ENCODE peak calls at places on chromosomes 11 and 22, in four cellular contexts. One of them, this sample, is unnamed.

GRCh38 chr22:23530106-23530505 is 50.0 kb downstream of the IGLL1 start:
- DNase-seq in K562: no peak
- DNase-seq in H1: no peak
- DNase-seq in HCT116: no peak
- DNase-seq in this sample: no peak

GRCh38 chr22:35601743-35602633 is 15.1 kb downstream of the MB start:
- DNase-seq in K562: no peak
- DNase-seq in H1: no peak
- DNase-seq in HCT116: no peak
- DNase-seq in this sample: no peak

GRCh38 chr11:47768090-47768620 is 1.0 kb upstream of the FNBP4 start:
- DNase-seq in K562: peak
- DNase-seq in H1: no peak
- DNase-seq in HCT116: no peak
- DNase-seq in this sample: no peak

GRCh38 chr11:63670738-63671321 is 346 bp downstream of the ATL3 start:
- DNase-seq in K562: no peak
- DNase-seq in H1: peak
- DNase-seq in HCT116: no peak
- DNase-seq in this sample: no peak

GRCh38 chr11:116742104-116742503 is 30.7 kb downstream of the BUD13 start:
- DNase-seq in K562: no peak
- DNase-seq in H1: no peak
- DNase-seq in HCT116: no peak
- DNase-seq in this sample: no peak

GRCh38 chr11:101508370-101508769 is 75.4 kb downstream of the TRPC6 start:
- DNase-seq in K562: no peak
- DNase-seq in H1: no peak
- DNase-seq in HCT116: no peak
- DNase-seq in this sample: no peak

GRCh38 chr11:89220684-89221339 is 43.1 kb downstream of the TYR start:
- DNase-seq in K562: no peak
- DNase-seq in H1: no peak
- DNase-seq in HCT116: no peak
- DNase-seq in this sample: no peak

GRCh38 chr11:37721485-37721884 is 1123.4 kb upstream of the RAG2 start:
- DNase-seq in K562: no peak
- DNase-seq in H1: no peak
- DNase-seq in HCT116: no peak
- DNase-seq in this sample: no peak

GRCh38 chr11:110971110-110971509 is 258.9 kb upstream of the ARHGAP20 start:
- DNase-seq in K562: no peak
- DNase-seq in H1: no peak
- DNase-seq in HCT116: no peak
- DNase-seq in this sample: no peak

GRCh38 chr11:59713745-59714144 is at the start of gene OR10V1:
- DNase-seq in K562: no peak
- DNase-seq in H1: no peak
- DNase-seq in HCT116: no peak
- DNase-seq in this sample: no peak

GRCh38 chr11:131776211-131776610 is 405.8 kb downstream of the NTM start:
- DNase-seq in K562: no peak
- DNase-seq in H1: no peak
- DNase-seq in HCT116: no peak
- DNase-seq in this sample: no peak

GRCh38 chr11:120432056-120433018 is 79.2 kb upstream of the GRIK4 start:
- DNase-seq in K562: peak
- DNase-seq in H1: no peak
- DNase-seq in HCT116: peak
- DNase-seq in this sample: peak

GRCh38 chr11:24064309-24064903 is 432.4 kb upstream of the LUZP2 start:
- DNase-seq in K562: no peak
- DNase-seq in H1: no peak
- DNase-seq in HCT116: no peak
- DNase-seq in this sample: no peak

GRCh38 chr11:122337241-122338176 is 221.5 kb upstream of the BLID start:
- DNase-seq in K562: no peak
- DNase-seq in H1: no peak
- DNase-seq in HCT116: no peak
- DNase-seq in this sample: no peak

GRCh38 chr22:36901411-36902142 is 11.9 kb upstream of the CSF2RB start:
- DNase-seq in K562: peak
- DNase-seq in H1: no peak
- DNase-seq in HCT116: no peak
- DNase-seq in this sample: peak
- H3K9ac ChIP-seq in K562: no peak
- H3K9ac ChIP-seq in H1: no peak
- H3K9ac ChIP-seq in HCT116: no peak
- H3K9ac ChIP-seq in this sample: peak

GRCh38 chr22:19759994-19760651 is 455 bp upstream of the TBX1 start:
- DNase-seq in K562: peak
- DNase-seq in H1: no peak
- DNase-seq in HCT116: no peak
- DNase-seq in this sample: no peak

GRCh38 chr22:19762315-19763140 is 1.9 kb downstream of the TBX1 start:
- DNase-seq in K562: no peak
- DNase-seq in H1: peak
- DNase-seq in HCT116: no peak
- DNase-seq in this sample: no peak

GRCh38 chr22:19761500-19762314 is 1.1 kb downstream of the TBX1 start:
- DNase-seq in K562: peak
- DNase-seq in H1: no peak
- DNase-seq in HCT116: no peak
- DNase-seq in this sample: no peak

GRCh38 chr22:19760652-19761002 is at the start of gene TBX1:
- DNase-seq in K562: no peak
- DNase-seq in H1: no peak
- DNase-seq in HCT116: no peak
- DNase-seq in this sample: no peak

GRCh38 chr22:19761022-19761499 is 483 bp downstream of the TBX1 start:
- DNase-seq in K562: no peak
- DNase-seq in H1: no peak
- DNase-seq in HCT116: no peak
- DNase-seq in this sample: no peak
- TF ChIP-seq EGR1 in K562: no peak
- TF ChIP-seq EGR1 in H1: no peak
- TF ChIP-seq EGR1 in HCT116: no peak
- TF ChIP-seq EGR1 in this sample: no peak

GRCh38 chr11:100353083-100353482 is 334.0 kb upstream of the ARHGAP42 start:
- DNase-seq in K562: no peak
- DNase-seq in H1: no peak
- DNase-seq in HCT116: no peak
- DNase-seq in this sample: no peak
- TF ChIP-seq SP1 in K562: no peak
- TF ChIP-seq SP1 in H1: no peak
- TF ChIP-seq SP1 in HCT116: no peak
- TF ChIP-seq SP1 in this sample: no peak

DNA sequence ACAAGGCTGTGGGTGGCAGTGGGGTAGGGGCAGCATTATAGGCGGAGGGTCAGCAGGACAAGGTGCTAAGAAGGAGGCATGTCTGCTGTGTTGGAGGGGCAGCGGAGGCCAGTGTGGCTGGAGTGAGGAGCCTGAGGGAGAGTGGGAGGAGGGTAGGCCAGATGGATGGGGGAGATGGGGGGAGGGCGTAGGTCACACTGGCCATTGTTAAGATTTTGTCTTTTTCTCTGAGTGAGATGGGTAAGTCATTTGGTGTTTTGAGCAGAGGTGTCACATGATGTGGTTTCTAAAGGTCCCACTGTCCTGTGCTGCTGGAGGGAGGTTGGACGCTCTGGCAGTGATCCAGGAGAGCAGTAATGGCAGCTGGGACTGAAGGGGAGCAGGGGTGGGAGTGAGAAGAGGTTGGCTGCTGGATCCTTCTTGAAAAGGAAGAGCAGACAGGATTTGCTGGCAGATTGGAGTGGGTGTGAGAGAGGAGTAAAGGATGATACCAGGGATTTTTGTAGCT is 9.8 kb downstream of the PPP6R3 start:
- DNase-seq in K562: peak
- DNase-seq in H1: no peak
- DNase-seq in HCT116: no peak
- DNase-seq in this sample: no peak
- H3K9ac ChIP-seq in K562: peak
- H3K9ac ChIP-seq in H1: no peak
- H3K9ac ChIP-seq in HCT116: no peak
- H3K9ac ChIP-seq in this sample: no peak

DNA sequence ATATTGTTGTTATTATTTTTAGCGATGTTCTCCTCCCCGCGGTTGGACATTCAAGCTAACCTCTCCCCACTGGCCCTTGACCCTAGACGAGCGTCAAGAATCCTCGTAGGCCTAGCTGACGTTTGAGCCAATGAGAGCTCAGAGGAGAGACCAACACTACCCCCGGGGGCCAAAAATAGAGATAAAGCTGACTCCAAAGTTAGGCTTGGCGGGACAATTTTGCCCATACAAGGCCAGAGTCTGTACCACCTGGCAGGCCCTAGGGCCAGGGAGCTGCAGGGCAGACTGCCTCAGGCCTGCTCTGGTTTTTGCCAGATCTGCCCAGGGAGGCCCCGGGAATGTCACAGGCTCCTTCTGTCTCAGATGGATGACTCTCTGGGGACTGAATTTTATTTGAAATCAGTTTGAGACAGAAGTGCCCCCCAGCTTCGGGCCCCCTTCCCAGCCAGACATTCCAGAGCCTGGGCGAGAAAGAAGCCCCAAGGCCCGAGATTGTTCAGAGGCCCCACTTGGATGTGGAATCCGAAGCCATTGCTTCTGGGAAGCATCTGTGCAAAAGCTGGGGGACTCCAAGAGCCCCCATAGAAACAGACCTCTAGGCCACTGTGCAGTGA is 40.8 kb upstream of the ACCSL start:
- DNase-seq in K562: no peak
- DNase-seq in H1: peak
- DNase-seq in HCT116: no peak
- DNase-seq in this sample: no peak
- TF ChIP-seq EGR1 in K562: no peak
- TF ChIP-seq EGR1 in H1: no peak
- TF ChIP-seq EGR1 in HCT116: no peak
- TF ChIP-seq EGR1 in this sample: no peak

This sample was measured in GM12878.